ENCODE peak calls at places on chromosomes 6 and 20, in five cellular contexts. One of them, this sample, is unnamed.

GRCh38 chr6:24931752-24932691 is 3.7 kb downstream of the RIPOR2 start:
- DNase-seq in IMR-90: peak
- DNase-seq in A549: no peak
- DNase-seq in HepG2: no peak
- DNase-seq in HEK293T: no peak
- DNase-seq in this sample: no peak

GRCh38 chr20:63220696-63221399 is 4.9 kb upstream of the YTHDF1 start:
- DNase-seq in IMR-90: no peak
- DNase-seq in A549: no peak
- DNase-seq in HepG2: no peak
- DNase-seq in HEK293T: no peak
- DNase-seq in this sample: no peak

GRCh38 chr6:44505751-44506150 is 118.2 kb downstream of the CDC5L start:
- DNase-seq in IMR-90: no peak
- DNase-seq in A549: no peak
- DNase-seq in HepG2: no peak
- DNase-seq in HEK293T: no peak
- DNase-seq in this sample: no peak

GRCh38 chr6:72048080-72048479 is 161.7 kb downstream of the RIMS1 start:
- DNase-seq in IMR-90: no peak
- DNase-seq in A549: no peak
- DNase-seq in HepG2: no peak
- DNase-seq in HEK293T: no peak
- DNase-seq in this sample: no peak

GRCh38 chr6:128882991-128883571 is at the start of gene LAMA2:
- DNase-seq in IMR-90: peak
- DNase-seq in A549: no peak
- DNase-seq in HepG2: peak
- DNase-seq in HEK293T: peak
- DNase-seq in this sample: no peak

GRCh38 chr20:59765599-59766177 is 161.3 kb downstream of the PHACTR3 start:
- DNase-seq in IMR-90: no peak
- DNase-seq in A549: no peak
- DNase-seq in HepG2: no peak
- DNase-seq in HEK293T: no peak
- DNase-seq in this sample: peak

GRCh38 chr6:141488466-141488865 is 644.3 kb upstream of the GJE1 start:
- DNase-seq in IMR-90: peak
- DNase-seq in A549: no peak
- DNase-seq in HepG2: no peak
- DNase-seq in HEK293T: no peak
- DNase-seq in this sample: no peak

GRCh38 chr20:44409132-44409600 is 53.7 kb downstream of the HNF4A start:
- DNase-seq in IMR-90: peak
- DNase-seq in A549: no peak
- DNase-seq in HepG2: no peak
- DNase-seq in HEK293T: no peak
- DNase-seq in this sample: no peak

GRCh38 chr6:81966968-81967367 is 214.5 kb upstream of the TENT5A start:
- DNase-seq in IMR-90: no peak
- DNase-seq in A549: no peak
- DNase-seq in HepG2: no peak
- DNase-seq in HEK293T: no peak
- DNase-seq in this sample: no peak

GRCh38 chr6:84623956-84624680 is 140.3 kb downstream of the TBX18 start:
- DNase-seq in IMR-90: peak
- DNase-seq in A549: no peak
- DNase-seq in HepG2: no peak
- DNase-seq in HEK293T: no peak
- DNase-seq in this sample: no peak

GRCh38 chr6:154555075-154555677 is 44.7 kb upstream of the CNKSR3 start:
- DNase-seq in IMR-90: peak
- DNase-seq in A549: peak
- DNase-seq in HepG2: no peak
- DNase-seq in HEK293T: peak
- DNase-seq in this sample: no peak

GRCh38 chr6:104682722-104683643 is 176.7 kb downstream of the HACE1 start:
- DNase-seq in IMR-90: peak
- DNase-seq in A549: peak
- DNase-seq in HepG2: peak
- DNase-seq in HEK293T: peak
- DNase-seq in this sample: peak

GRCh38 chr20:8363970-8364733 is 232.1 kb downstream of the PLCB1 start:
- DNase-seq in IMR-90: no peak
- DNase-seq in A549: no peak
- DNase-seq in HepG2: peak
- DNase-seq in HEK293T: no peak
- DNase-seq in this sample: no peak

GRCh38 chr20:58659841-58660240 is 8.8 kb downstream of the STX16 start:
- DNase-seq in IMR-90: no peak
- DNase-seq in A549: no peak
- DNase-seq in HepG2: no peak
- DNase-seq in HEK293T: no peak
- DNase-seq in this sample: no peak

GRCh38 chr6:113645576-113645970 is 211.6 kb upstream of the MARCKS start:
- DNase-seq in IMR-90: peak
- DNase-seq in A549: no peak
- DNase-seq in HepG2: peak
- DNase-seq in HEK293T: no peak
- DNase-seq in this sample: no peak

GRCh38 chr20:3250091-3250504 is 11.1 kb upstream of the SLC4A11 start:
- DNase-seq in IMR-90: no peak
- DNase-seq in A549: peak
- DNase-seq in HepG2: peak
- DNase-seq in HEK293T: peak
- DNase-seq in this sample: peak

GRCh38 chr20:2840967-2841531 is 504 bp downstream of the VPS16 start:
- DNase-seq in IMR-90: peak
- DNase-seq in A549: peak
- DNase-seq in HepG2: peak
- DNase-seq in HEK293T: peak
- DNase-seq in this sample: peak

GRCh38 chr6:63964347-63964746 is 328.7 kb downstream of the PHF3 start:
- DNase-seq in IMR-90: no peak
- DNase-seq in A549: no peak
- DNase-seq in HepG2: no peak
- DNase-seq in HEK293T: no peak
- DNase-seq in this sample: no peak

GRCh38 chr6:55868910-55869479 is 6.4 kb downstream of the BMP5 start:
- DNase-seq in IMR-90: peak
- DNase-seq in A549: no peak
- DNase-seq in HepG2: no peak
- DNase-seq in HEK293T: peak
- DNase-seq in this sample: no peak

GRCh38 chr6:154598403-154598802 is 87.9 kb upstream of the CNKSR3 start:
- DNase-seq in IMR-90: no peak
- DNase-seq in A549: no peak
- DNase-seq in HepG2: no peak
- DNase-seq in HEK293T: no peak
- DNase-seq in this sample: no peak

GRCh38 chr20:13816757-13817156 is 31.9 kb downstream of the NDUFAF5 start:
- DNase-seq in IMR-90: no peak
- DNase-seq in A549: no peak
- DNase-seq in HepG2: no peak
- DNase-seq in HEK293T: no peak
- DNase-seq in this sample: no peak

GRCh38 chr6:71545905-71546304 is 257.3 kb downstream of the OGFRL1 start:
- DNase-seq in IMR-90: no peak
- DNase-seq in A549: no peak
- DNase-seq in HepG2: no peak
- DNase-seq in HEK293T: no peak
- DNase-seq in this sample: no peak

GRCh38 chr20:24651171-24651972 is 181.9 kb downstream of the SYNDIG1 start:
- DNase-seq in IMR-90: peak
- DNase-seq in A549: peak
- DNase-seq in HepG2: no peak
- DNase-seq in HEK293T: no peak
- DNase-seq in this sample: no peak
- TF ChIP-seq BHLHE40 in IMR-90: peak
- TF ChIP-seq BHLHE40 in A549: no peak
- TF ChIP-seq BHLHE40 in HepG2: no peak
- TF ChIP-seq BHLHE40 in HEK293T: no peak
- TF ChIP-seq BHLHE40 in this sample: no peak

DNA sequence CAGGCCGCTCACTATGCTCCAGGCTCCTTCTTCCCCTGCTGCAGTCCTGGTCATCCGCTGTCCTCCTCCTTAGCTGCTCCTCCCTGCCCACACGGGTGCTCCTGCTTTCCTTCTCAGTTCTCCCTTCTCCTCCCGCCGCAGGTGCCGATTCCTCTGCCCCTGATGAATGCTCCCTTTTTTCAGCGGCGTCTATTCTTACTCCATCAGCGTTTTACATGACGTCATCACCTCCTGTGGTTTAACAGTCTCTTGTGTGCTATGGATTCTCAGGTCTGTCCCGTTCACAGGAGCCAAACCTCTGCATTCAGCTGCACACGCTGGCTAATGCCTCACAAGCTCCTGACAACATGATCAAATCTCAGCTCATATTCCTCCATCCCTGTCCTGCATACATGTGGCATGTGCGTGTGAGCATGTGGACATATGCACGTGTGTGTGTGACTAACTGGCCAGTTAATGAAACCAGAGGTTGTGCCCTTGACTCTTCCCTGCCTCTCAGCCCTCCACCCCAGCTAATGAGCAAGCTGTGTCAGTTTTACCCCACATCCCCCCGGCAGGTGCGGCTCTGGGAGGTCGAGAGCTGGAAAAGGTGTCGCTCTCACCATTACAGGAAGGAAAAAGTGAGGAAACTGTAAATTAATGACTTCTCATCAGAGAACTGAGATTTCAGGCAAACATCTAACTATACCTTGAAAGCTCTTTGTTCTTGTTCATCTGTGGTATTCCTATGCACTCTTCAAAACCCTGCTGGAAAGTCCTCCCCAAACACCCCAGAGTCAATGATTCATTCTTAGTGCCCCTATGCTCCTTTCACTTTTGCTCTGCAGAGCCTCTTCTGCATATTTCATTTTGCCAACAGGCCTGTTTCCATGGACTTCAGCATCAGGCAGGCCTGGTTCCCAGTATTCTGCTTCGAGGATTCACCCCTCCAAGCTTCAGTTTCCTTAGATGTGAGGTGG is 163.1 kb downstream of the TTLL2 start:
- DNase-seq in IMR-90: no peak
- DNase-seq in A549: no peak
- DNase-seq in HepG2: no peak
- DNase-seq in HEK293T: no peak
- DNase-seq in this sample: no peak
- TF ChIP-seq BHLHE40 in IMR-90: no peak
- TF ChIP-seq BHLHE40 in A549: no peak
- TF ChIP-seq BHLHE40 in HepG2: no peak
- TF ChIP-seq BHLHE40 in HEK293T: no peak
- TF ChIP-seq BHLHE40 in this sample: no peak

DNA sequence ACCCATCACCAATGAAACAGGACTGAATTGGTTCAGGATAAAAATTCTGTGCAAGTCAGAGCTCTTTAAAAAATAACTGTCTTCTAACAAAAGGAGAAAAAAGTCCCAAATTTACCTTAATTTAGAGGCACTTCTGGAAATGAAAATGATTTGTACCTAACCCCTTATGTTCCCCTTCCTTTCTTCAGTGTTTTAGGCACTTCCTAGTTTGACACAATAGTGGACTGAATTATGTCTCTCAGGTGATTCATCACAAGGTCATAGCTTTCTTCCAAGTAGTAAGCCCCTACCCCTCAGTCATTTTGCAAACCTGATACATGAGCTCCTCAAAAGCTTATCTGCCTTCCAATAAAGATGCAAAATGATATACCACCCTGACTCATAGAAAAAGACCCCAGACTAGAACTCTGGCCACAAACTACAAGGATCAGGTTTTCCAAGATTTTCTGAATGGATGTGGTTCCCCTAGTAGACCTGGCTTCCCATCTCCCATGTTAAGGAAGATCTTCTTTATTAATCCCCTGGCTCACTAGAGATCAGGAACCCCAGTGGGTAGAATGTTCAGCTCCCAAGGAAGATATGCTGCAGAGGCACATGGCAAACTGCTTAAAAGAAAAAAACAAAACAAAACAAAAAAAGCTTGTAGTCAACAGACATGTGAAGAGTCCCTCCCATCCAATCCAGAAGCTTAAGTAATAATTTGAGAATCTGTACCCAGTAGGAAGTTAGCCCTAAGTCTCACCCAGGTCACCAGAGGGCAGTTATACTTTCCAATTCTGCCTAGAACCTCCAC is 3.6 kb downstream of the PPP1R10 start:
- DNase-seq in IMR-90: peak
- DNase-seq in A549: no peak
- DNase-seq in HepG2: no peak
- DNase-seq in HEK293T: no peak
- DNase-seq in this sample: no peak
- TF ChIP-seq BHLHE40 in IMR-90: no peak
- TF ChIP-seq BHLHE40 in A549: no peak
- TF ChIP-seq BHLHE40 in HepG2: no peak
- TF ChIP-seq BHLHE40 in HEK293T: no peak
- TF ChIP-seq BHLHE40 in this sample: no peak

GRCh38 chr20:17612287-17612974 is 42.6 kb downstream of the DSTN start:
- DNase-seq in IMR-90: peak
- DNase-seq in A549: no peak
- DNase-seq in HepG2: peak
- DNase-seq in HEK293T: no peak
- DNase-seq in this sample: no peak
- TF ChIP-seq BHLHE40 in IMR-90: no peak
- TF ChIP-seq BHLHE40 in A549: no peak
- TF ChIP-seq BHLHE40 in HepG2: no peak
- TF ChIP-seq BHLHE40 in HEK293T: no peak
- TF ChIP-seq BHLHE40 in this sample: no peak

GRCh38 chr6:47103931-47104330 is 61.8 kb upstream of the ADGRF1 start:
- DNase-seq in IMR-90: peak
- DNase-seq in A549: peak
- DNase-seq in HepG2: no peak
- DNase-seq in HEK293T: no peak
- DNase-seq in this sample: no peak

GRCh38 chr6:47098570-47098993 is 56.5 kb upstream of the ADGRF1 start:
- DNase-seq in IMR-90: peak
- DNase-seq in A549: no peak
- DNase-seq in HepG2: no peak
- DNase-seq in HEK293T: no peak
- DNase-seq in this sample: no peak

GRCh38 chr6:47106216-47106615 is 64.1 kb upstream of the ADGRF1 start:
- DNase-seq in IMR-90: no peak
- DNase-seq in A549: no peak
- DNase-seq in HepG2: no peak
- DNase-seq in HEK293T: no peak
- DNase-seq in this sample: no peak

GRCh38 chr6:47105469-47106188 is 63.5 kb upstream of the ADGRF1 start:
- DNase-seq in IMR-90: no peak
- DNase-seq in A549: no peak
- DNase-seq in HepG2: no peak
- DNase-seq in HEK293T: no peak
- DNase-seq in this sample: no peak

DNA sequence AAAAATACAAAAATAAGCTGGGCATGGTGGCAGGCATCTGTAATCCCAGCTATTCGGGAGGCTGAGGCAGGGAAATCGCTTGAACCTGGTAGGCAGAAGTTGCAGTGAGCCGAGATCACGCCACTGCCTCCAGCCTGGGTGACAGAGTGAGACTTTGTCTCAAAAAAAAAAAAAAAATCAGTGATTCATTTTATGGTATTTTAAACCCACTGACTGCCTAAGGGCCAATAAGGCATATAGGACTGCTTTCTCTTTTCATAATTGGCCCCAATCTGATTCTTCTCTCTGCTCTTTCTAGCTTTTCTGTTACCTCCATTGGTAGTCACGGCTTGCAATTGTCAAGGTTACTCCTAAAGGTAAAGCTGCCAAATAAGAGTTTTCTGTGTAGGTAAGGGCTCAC is 60.2 kb upstream of the ADGRF1 start:
- DNase-seq in IMR-90: no peak
- DNase-seq in A549: no peak
- DNase-seq in HepG2: no peak
- DNase-seq in HEK293T: no peak
- DNase-seq in this sample: no peak
- TF ChIP-seq BHLHE40 in IMR-90: no peak
- TF ChIP-seq BHLHE40 in A549: no peak
- TF ChIP-seq BHLHE40 in HepG2: no peak
- TF ChIP-seq BHLHE40 in HEK293T: no peak
- TF ChIP-seq BHLHE40 in this sample: no peak

This sample was measured in K562.